ENCODE peak calls at places on chromosomes 11 and 22, in seven cellular contexts. R is KBM-7; B is NCI-H748 treated with DMSO at 0.1 percent for 48 hours; O is stimulated activated CD4-positive, alpha-beta T cell treated with anti-CD3 and anti-CD28 coated beads, Interleukin-2, amount 100 ng/mL, for 4 hours; M is IMR-90; G is cardiac fibroblast; V is stimulated activated naive CD4-positive, alpha-beta T cell. S is an unnamed sample.

GRCh38 chr11:94196363-94196762 is 67.7 kb downstream of the PANX1 start:
- DNase-seq in R (no peak), B (no peak), O (no peak), M (peak), G (no peak), V (no peak), S (no peak)

GRCh38 chr11:73972620-73973449 is 9.8 kb downstream of the UCP2 start:
- DNase-seq in R (no peak), B (no peak), O (no peak), M (no peak), G (no peak), V (no peak), S (peak)

GRCh38 chr11:124123587-124123986 is 8.3 kb downstream of the VWA5A start:
- DNase-seq in R (no peak), B (peak), O (no peak), M (no peak), G (no peak), V (no peak), S (peak)

GRCh38 chr11:106386519-106386918 is 309.1 kb downstream of the AASDHPPT start:
- DNase-seq in R (no peak), B (no peak), O (no peak), M (no peak), G (no peak), V (no peak), S (no peak)

GRCh38 chr22:39308614-39309363 is 10.6 kb downstream of the RPL3 start:
- DNase-seq in R (no peak), B (no peak), O (no peak), M (peak), G (peak), V (no peak), S (no peak)

GRCh38 chr11:111428113-111428876 is 49.2 kb upstream of the POU2AF1 start:
- DNase-seq in R (no peak), B (no peak), O (no peak), M (no peak), G (no peak), V (no peak), S (no peak)

GRCh38 chr22:30436196-30436595 is 10.6 kb downstream of the MTFP1 start:
- DNase-seq in R (no peak), B (no peak), O (no peak), M (no peak), G (no peak), V (no peak), S (no peak)

GRCh38 chr11:85627332-85627997 is at the start of gene DLG2:
- DNase-seq in R (peak), B (peak), O (no peak), M (peak), G (peak), V (no peak), S (peak)

GRCh38 chr22:19799322-19800190 is 39.0 kb downstream of the TBX1 start:
- DNase-seq in R (no peak), B (no peak), O (no peak), M (peak), G (peak), V (no peak), S (no peak)

S was measured in NCI-H345.